ENCODE peak calls at places on chromosome 3, in four cellular contexts. N is activated B cell treated with CpG ODN at 0.5 μM for 24 hours, U is mucosa of descending colon, Y is epithelial cell of esophagus. J is an unnamed sample.

GRCh38 chr3:157125101-157125500 is 34.8 kb downstream of the CCNL1 start:
- DNase-seq in N (no peak), U (no peak), Y (peak), J (no peak)

GRCh38 chr3:131421301-131421700 is 39.7 kb downstream of the NUDT16 start:
- DNase-seq in N (no peak), Y (no peak), U (no peak), J (no peak)

GRCh38 chr3:189324538-189325138 is 152.9 kb downstream of the TPRG1 start:
- DNase-seq in Y (peak), U (peak), N (no peak), J (peak)

GRCh38 chr3:151550025-151550618 is 89.3 kb upstream of the IGSF10 start:
- DNase-seq in N (no peak), Y (peak), U (no peak), J (no peak)

GRCh38 chr3:18279338-18279737 is 145.8 kb downstream of the SATB1 start:
- DNase-seq in Y (no peak), U (no peak), N (no peak), J (no peak)

GRCh38 chr3:136209921-136210320 is 13.8 kb upstream of the MSL2 start:
- DNase-seq in Y (no peak), U (no peak), N (no peak), J (no peak)

GRCh38 chr3:70824785-70825184 is 512.3 kb upstream of the MDFIC2 start:
- DNase-seq in Y (peak), U (no peak), N (no peak), J (no peak)

GRCh38 chr3:177641206-177641605 is 443.9 kb upstream of the TBL1XR1 start:
- DNase-seq in Y (no peak), U (no peak), N (no peak), J (no peak)

GRCh38 chr3:53744351-53744750 is 101.9 kb downstream of the CHDH start:
- DNase-seq in U (peak), Y (no peak), N (no peak), J (no peak)

GRCh38 chr3:130658666-130659065 is 88.0 kb downstream of the PIK3R4 start:
- DNase-seq in U (no peak), N (no peak), Y (no peak), J (no peak)

GRCh38 chr3:42942693-42943092 is 36.4 kb upstream of the GASK1A start:
- DNase-seq in Y (no peak), U (no peak), N (no peak), J (no peak)

GRCh38 chr3:48516571-48516970 is 12.6 kb upstream of the SHISA5 start:
- DNase-seq in Y (no peak), U (no peak), N (no peak), J (no peak)

GRCh38 chr3:195738274-195739044 is 17.7 kb downstream of the MUC20 start:
- DNase-seq in U (peak), Y (no peak), N (no peak), J (no peak)

GRCh38 chr3:61591300-61591699 is 29.9 kb downstream of the PTPRG start:
- DNase-seq in N (no peak), Y (no peak), U (no peak), J (no peak)

GRCh38 chr3:174440741-174441587 is 418.2 kb upstream of the NAALADL2 start:
- DNase-seq in Y (peak), N (peak), U (peak), J (peak)

GRCh38 chr3:160196511-160197104 is 28.6 kb upstream of the C3orf80 start:
- DNase-seq in N (no peak), U (no peak), Y (no peak), J (no peak)

GRCh38 chr3:193049901-193050300 is 132.2 kb upstream of the MB21D2 start:
- DNase-seq in Y (no peak), N (no peak), U (no peak), J (no peak)

GRCh38 chr3:98730338-98730737 is 32.8 kb upstream of the ST3GAL6 start:
- DNase-seq in U (no peak), Y (peak), N (no peak), J (peak)

GRCh38 chr3:194185225-194185624 is 49.3 kb downstream of the HES1 start:
- DNase-seq in U (no peak), N (no peak), Y (no peak), J (no peak)

GRCh38 chr3:118468801-118469200 is 565.8 kb downstream of the IGSF11 start:
- DNase-seq in Y (no peak), U (no peak), N (no peak), J (no peak)

GRCh38 chr3:66748175-66748876 is 247.5 kb upstream of the LRIG1 start:
- DNase-seq in Y (no peak), U (no peak), N (no peak), J (no peak)

GRCh38 chr3:192802957-192803899 is 75.9 kb upstream of the FGF12 start:
- DNase-seq in U (no peak), Y (peak), N (no peak), J (no peak)

GRCh38 chr3:30342319-30343060 is 263.9 kb upstream of the TGFBR2 start:
- DNase-seq in N (no peak), U (no peak), Y (peak), J (peak)

GRCh38 chr3:63193647-63194046 is 84.5 kb upstream of the SYNPR start:
- DNase-seq in N (no peak), Y (peak), U (no peak), J (no peak)

GRCh38 chr3:78258798-78259197 is 1218.9 kb downstream of the ROBO2 start:
- DNase-seq in Y (peak), N (no peak), U (no peak), J (no peak)

GRCh38 chr3:17407576-17407975 is 334.9 kb downstream of the TBC1D5 start:
- DNase-seq in Y (no peak), U (no peak), N (no peak), J (no peak)

GRCh38 chr3:175338775-175339535 is 479.8 kb downstream of the NAALADL2 start:
- DNase-seq in N (no peak), U (no peak), Y (peak), J (no peak)

GRCh38 chr3:69113536-69113935 is 8.9 kb downstream of the LMOD3 start:
- DNase-seq in N (no peak), Y (no peak), U (no peak), J (no peak)

GRCh38 chr3:147730311-147730710 is 321.1 kb downstream of the ZIC1 start:
- DNase-seq in Y (no peak), N (no peak), U (no peak), J (no peak)

GRCh38 chr3:42118762-42119361 is 27.7 kb downstream of the TRAK1 start:
- DNase-seq in Y (peak), N (no peak), U (no peak), J (peak)

GRCh38 chr3:58471025-58471887 is 20.6 kb upstream of the KCTD6 start:
- DNase-seq in N (no peak), U (no peak), Y (peak), J (peak)

GRCh38 chr3:37145607-37146006 is 28.8 kb downstream of the LRRFIP2 start:
- DNase-seq in U (no peak), Y (no peak), N (no peak), J (no peak)

GRCh38 chr3:129482721-129483120 is 42.7 kb downstream of the IFT122 start:
- DNase-seq in Y (no peak), U (no peak), N (no peak), J (peak)
- TF ChIP-seq CTCF in Y (no peak), U (no peak), N (no peak), J (no peak)

DNA sequence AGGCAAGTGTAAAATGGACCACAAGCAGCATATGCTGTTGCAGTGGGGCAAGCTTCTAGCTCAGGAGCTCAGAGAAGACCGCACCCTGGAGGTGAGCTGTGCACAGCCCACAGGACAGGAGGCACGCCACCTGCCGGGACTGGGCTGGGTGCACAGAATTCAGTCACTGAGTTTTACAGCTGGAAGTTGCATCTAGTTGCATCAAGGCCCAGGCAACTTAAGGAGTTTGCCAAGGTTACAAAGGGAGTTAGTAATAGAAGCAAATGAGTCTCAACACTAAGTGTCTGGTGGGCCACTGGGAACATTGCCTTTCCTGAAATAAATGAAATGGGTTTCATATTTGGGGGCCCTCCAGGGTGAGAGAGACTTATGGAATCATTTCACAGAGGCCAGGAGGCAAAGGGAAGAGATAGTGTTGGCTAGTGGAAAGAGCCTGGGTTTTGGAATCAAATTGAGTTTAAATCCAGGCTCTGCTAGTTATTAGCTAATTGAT is 36.0 kb upstream of the TIMP4 start:
- DNase-seq in Y (peak), N (no peak), U (peak), J (peak)
- TF ChIP-seq CTCF in Y (peak), N (no peak), U (peak), J (no peak)

DNA sequence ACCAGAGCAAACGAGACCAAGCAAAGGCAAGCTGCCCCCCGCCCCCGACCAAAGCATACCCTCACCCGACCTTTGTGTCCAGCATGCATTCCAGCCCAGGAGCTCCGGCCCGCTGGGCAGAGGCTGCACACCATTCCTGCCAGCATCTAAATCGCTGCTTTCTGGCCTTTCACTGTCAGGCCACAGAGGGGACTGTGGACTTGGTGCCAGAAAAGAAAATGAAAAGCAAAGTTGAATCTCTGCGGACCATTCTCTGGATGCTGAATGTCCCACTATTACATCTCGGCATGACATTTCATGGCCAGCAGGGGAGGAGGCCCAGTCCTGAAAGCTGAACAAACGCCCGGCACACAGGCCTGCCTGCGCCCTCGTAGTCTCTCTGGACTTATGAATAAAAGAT is 13.0 kb downstream of the IL17RD start:
- DNase-seq in Y (no peak), N (no peak), U (no peak), J (no peak)
- TF ChIP-seq CTCF in Y (no peak), N (no peak), U (no peak), J (no peak)

GRCh38 chr3:142863010-142863787 is 25.7 kb downstream of the PCOLCE2 start:
- DNase-seq in Y (peak), U (no peak), N (no peak), J (peak)

GRCh38 chr3:142861926-142862325 is 27.0 kb downstream of the PCOLCE2 start:
- DNase-seq in N (no peak), U (no peak), Y (no peak), J (no peak)

GRCh38 chr3:142863965-142864924 is 24.6 kb downstream of the PCOLCE2 start:
- DNase-seq in U (no peak), Y (peak), N (no peak), J (no peak)

DNA sequence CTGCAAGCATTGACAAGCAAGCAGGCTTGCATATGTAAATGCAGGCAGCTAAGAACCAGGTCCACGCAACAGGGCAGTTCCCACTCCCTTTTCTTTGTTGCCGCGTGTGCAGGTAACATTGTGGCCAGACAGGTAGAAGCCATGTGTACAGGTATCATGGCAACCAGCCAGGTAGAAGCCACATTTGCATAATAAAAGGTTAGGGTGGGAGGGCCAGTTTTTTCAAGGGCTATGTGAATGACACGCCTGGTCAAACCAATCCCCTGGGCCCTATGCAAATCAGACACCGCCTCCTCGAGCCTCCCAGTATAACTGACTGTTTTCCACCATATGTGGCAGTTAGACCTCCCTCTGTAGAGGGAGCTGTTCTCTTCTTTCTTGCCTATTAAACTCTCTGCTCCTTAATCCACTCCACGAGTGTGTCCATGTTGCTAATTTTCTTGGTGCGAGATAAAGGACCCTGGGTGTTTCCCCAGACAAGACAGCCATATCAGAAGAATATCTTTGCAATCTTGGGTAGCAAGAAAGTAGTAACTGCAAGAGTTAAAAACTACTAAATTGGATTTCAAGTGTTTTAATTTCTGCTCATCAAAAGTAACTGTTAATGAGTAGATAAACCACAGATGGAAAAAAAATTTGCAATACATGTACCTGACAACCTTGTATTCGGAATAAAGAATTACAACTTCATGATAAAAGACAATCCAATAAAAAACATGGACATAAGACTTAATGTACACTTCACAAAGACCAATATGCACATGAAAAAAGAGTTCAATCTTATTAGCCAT is 21.8 kb downstream of the PCOLCE2 start:
- DNase-seq in U (no peak), Y (peak), N (no peak), J (no peak)
- TF ChIP-seq CTCF in U (no peak), Y (peak), N (no peak), J (no peak)

GRCh38 chr3:152943645-152944044 is 108.7 kb downstream of the P2RY1 start:
- DNase-seq in Y (peak), U (no peak), N (no peak), J (no peak)
- TF ChIP-seq CTCF in Y (no peak), U (no peak), N (no peak), J (no peak)

GRCh38 chr3:94716326-94717018 is 653.6 kb downstream of the NSUN3 start:
- DNase-seq in U (no peak), Y (peak), N (no peak), J (no peak)
- TF ChIP-seq CTCF in U (no peak), Y (peak), N (no peak), J (no peak)

DNA sequence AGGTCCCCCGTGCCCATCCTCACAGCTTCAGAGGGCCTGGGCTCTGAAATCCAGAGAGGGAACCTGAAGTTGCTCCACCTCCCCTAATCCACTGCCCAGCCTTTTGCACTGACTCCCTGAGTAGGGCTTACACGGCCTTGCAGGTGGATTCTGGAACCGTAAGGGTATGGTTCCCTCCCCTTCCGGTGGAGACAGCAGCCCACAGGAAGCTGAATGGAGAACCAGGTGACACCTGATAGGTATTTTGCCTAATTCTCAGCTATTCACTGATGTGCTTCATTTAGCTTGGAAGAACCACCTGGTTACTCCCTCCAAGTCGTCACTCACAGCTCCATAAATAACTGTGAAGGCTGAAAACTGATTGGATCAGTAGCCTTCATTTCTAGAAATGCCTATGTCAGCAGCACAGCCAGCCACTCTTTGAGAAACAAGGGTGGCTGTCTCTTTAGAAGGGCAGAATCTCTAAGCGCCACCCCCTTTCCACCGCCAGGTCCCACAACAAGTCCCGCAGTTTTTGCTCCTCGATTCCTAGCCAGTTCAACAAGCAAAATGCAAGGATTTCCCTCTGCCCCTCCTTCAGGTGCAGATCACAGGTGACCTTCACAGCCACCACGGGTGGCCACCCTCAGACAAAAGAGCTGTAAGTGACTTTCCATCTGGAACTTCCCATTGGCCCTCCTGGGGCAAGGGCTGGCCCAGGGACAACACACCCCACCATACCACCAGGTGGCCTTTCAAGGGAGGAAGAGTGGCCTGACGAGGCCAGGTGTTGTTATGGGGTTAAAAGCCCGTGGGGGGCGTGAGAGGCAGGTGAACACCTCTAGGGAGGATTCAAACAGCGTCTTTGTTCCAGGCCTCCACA is 112.9 kb downstream of the SEC22A start:
- DNase-seq in N (no peak), Y (no peak), U (no peak), J (no peak)
- TF ChIP-seq CTCF in N (no peak), Y (no peak), U (no peak), J (no peak)

DNA sequence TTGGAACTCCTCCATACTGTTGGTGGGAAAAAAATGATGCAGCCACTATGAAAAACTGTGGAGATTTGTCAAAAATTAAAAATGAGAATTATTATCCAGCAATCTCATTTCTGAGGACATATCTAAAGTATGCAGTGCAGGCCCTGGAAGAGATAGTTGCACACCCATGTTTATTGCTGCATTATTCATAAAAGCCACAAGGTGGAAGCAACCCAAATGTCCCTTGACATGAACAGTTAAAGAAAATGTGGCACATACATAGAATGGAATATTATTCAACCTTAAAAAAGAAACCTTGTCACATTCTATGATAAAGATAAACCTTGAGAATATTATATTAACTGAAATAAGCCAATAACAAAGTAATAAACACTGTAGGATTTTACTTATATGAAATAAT is 80.9 kb upstream of the ARHGEF26 start:
- DNase-seq in Y (peak), N (no peak), U (no peak), J (no peak)
- TF ChIP-seq CTCF in Y (peak), N (no peak), U (no peak), J (peak)

GRCh38 chr3:121075191-121075590 is 167.2 kb downstream of the STXBP5L start:
- DNase-seq in U (no peak), N (no peak), Y (no peak), J (no peak)
- TF ChIP-seq CTCF in U (no peak), N (no peak), Y (no peak), J (no peak)

J was measured in activated CD8-positive, alpha-beta T cell treated with anti-CD3 and anti-CD28 coated beads for 36 hours.